ENCODE peak calls at places on chromosomes 12 and 14, in seven cellular contexts. M, K, D, T, C, Q and O are unnamed samples.

GRCh38 chr14:96894966-96895365 is 97.8 kb downstream of the VRK1 start:
- DNase-seq in M (no peak), K (no peak), T (no peak), Q (no peak), C (no peak), D (no peak), O (no peak)

GRCh38 chr12:25052191-25053020 is 103.5 kb upstream of the BCAT1 start:
- DNase-seq in T (no peak), K (no peak), C (no peak), M (peak; percentile 45), Q (no peak), D (peak; percentile 93), O (no peak)

GRCh38 chr12:91139264-91139663 is 28.0 kb upstream of the LUM start:
- DNase-seq in D (no peak), K (no peak), C (peak; percentile 42), Q (no peak), T (no peak), M (no peak), O (no peak)

GRCh38 chr12:48027183-48028002 is 23.1 kb upstream of the COL2A1 start:
- DNase-seq in T (no peak), C (no peak), M (no peak), Q (no peak), D (no peak), K (no peak), O (no peak)

GRCh38 chr12:9760699-9761406 is at the start of gene CD69:
- DNase-seq in M (no peak), C (no peak), K (no peak), D (peak; percentile 95), T (no peak), Q (peak; percentile 12), O (peak; percentile 1)

GRCh38 chr12:3655331-3655900 is 97.5 kb downstream of the CRACR2A start:
- DNase-seq in D (no peak), C (peak; percentile 58), K (no peak), T (peak; percentile 27), M (peak; percentile 12), Q (peak; percentile 12), O (peak; percentile 30)

GRCh38 chr12:6644903-6645302 is 2.3 kb downstream of the ACRBP start:
- DNase-seq in C (peak; percentile 74), Q (no peak), M (no peak), T (no peak), K (no peak), D (no peak), O (no peak)

GRCh38 chr14:92529895-92530294 is 16.3 kb downstream of the RIN3 start:
- DNase-seq in D (no peak), Q (no peak), T (no peak), K (no peak), M (no peak), C (no peak), O (no peak)

GRCh38 chr12:123762715-123763052 is 583 bp downstream of the DNAH10 start:
- DNase-seq in D (no peak), K (no peak), T (no peak), Q (no peak), M (no peak), C (no peak), O (no peak)

GRCh38 chr14:77325746-77326094 is 4.9 kb downstream of the GSTZ1 start:
- DNase-seq in C (no peak), Q (no peak), K (no peak), T (no peak), D (no peak), M (peak; percentile 39), O (peak; percentile 85)

GRCh38 chr14:81192594-81192993 is 28.2 kb downstream of the GTF2A1 start:
- DNase-seq in Q (no peak), M (no peak), K (no peak), T (no peak), D (no peak), C (no peak), O (no peak)

GRCh38 chr12:50728417-50728816 is 35.5 kb upstream of the ATF1 start:
- DNase-seq in K (no peak), T (no peak), Q (no peak), D (no peak), M (no peak), C (no peak), O (no peak)

GRCh38 chr14:67446371-67447032 is 34.5 kb upstream of the PLEK2 start:
- DNase-seq in M (no peak), T (no peak), C (no peak), D (no peak), Q (no peak), K (no peak), O (no peak)

GRCh38 chr12:14629832-14630688 is 62.4 kb upstream of the PLBD1 start:
- DNase-seq in D (no peak), C (peak; percentile 53), T (peak; percentile 27), K (peak; percentile 67), Q (peak; percentile 45), M (peak; percentile 44), O (peak; percentile 4)

GRCh38 chr12:2250797-2251196 is 198.0 kb downstream of the CACNA1C start:
- DNase-seq in M (no peak), T (no peak), C (no peak), K (no peak), Q (no peak), D (no peak), O (no peak)

GRCh38 chr12:27635349-27635972 is 60.8 kb upstream of the REP15 start:
- DNase-seq in K (peak; percentile 44), D (no peak), C (peak; percentile 15), Q (no peak), M (peak; percentile 44), T (no peak), O (peak; percentile 66)

GRCh38 chr12:117514016-117514415 is 152.6 kb upstream of the NOS1 start:
- DNase-seq in D (no peak), C (no peak), T (no peak), Q (no peak), M (no peak), K (no peak), O (no peak)

GRCh38 chr12:78951746-78952532 is 87.4 kb downstream of the SYT1 start:
- DNase-seq in M (no peak), D (no peak), C (peak; percentile 30), K (no peak), T (no peak), Q (no peak), O (no peak)

GRCh38 chr12:121391619-121392324 is 8.1 kb upstream of the RNF34 start:
- DNase-seq in C (peak; percentile 81), M (no peak), T (no peak), Q (peak; percentile 42), K (no peak), D (peak; percentile 53), O (no peak)

GRCh38 chr14:57259672-57260071 is 9.0 kb downstream of the EXOC5 start:
- DNase-seq in Q (no peak), D (no peak), T (no peak), K (no peak), M (no peak), C (no peak), O (no peak)

GRCh38 chr12:130826151-130826801 is 12.8 kb downstream of the STX2 start:
- DNase-seq in Q (peak; percentile 87), M (peak; percentile 33), D (no peak), T (peak; percentile 67), C (peak; percentile 85), K (no peak), O (peak; percentile 70)

GRCh38 chr12:55957106-55957859 is 8.6 kb downstream of the PMEL start:
- DNase-seq in M (no peak), Q (no peak), K (no peak), C (no peak), T (no peak), D (no peak), O (no peak)

GRCh38 chr12:55955344-55955743 is 10.5 kb downstream of the PMEL start:
- DNase-seq in Q (no peak), T (no peak), K (no peak), M (no peak), D (no peak), C (no peak), O (no peak)

DNA sequence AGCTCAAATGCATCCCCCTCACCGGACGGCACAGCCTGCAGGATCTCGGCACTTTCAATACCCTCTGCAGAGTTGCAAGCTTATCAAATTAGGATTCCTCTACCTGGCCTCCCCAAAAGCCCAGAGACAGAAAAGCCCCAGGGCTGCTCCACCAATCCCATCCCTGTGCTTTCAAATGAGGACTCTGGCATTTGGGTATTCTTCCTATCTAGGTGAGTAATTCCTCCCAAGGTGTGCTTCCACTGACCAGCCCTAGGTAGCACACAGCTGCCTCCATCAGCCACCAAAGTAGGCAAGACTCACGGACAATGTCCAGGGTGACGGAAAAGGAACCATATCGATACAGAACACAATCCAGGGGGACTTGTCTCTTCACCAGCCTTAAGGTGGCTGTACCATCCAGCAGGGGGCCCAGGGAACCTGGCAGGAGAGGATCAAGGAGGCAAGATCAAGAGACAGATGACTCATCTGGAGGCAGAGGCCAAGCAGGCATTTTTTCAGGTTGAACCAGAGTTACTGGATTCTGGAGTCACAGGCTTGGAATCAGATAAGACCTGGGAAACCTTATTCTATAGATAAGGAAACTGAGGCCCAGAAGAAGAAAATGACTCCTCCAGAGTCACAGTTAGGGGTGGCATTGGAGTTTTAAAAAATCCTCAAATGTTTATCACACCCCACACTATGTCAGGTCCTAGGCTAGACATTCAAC is 9.9 kb downstream of the PMEL start:
- DNase-seq in M (peak; percentile 48), C (peak; percentile 41), Q (peak; percentile 74), D (no peak), K (peak; percentile 88), T (no peak), O (peak; percentile 85)
- TF ChIP-seq JUND in M (peak; percentile 53), C (peak; percentile 77), Q (peak; percentile 92), D (no peak), K (peak; percentile 95), T (peak; percentile 48), O (peak; percentile 75)

GRCh38 chr12:68349083-68349700 is 17.0 kb upstream of the MDM1 start:
- DNase-seq in D (no peak), C (no peak), Q (no peak), M (no peak), T (no peak), K (no peak), O (no peak)

GRCh38 chr12:68349921-68350606 is 17.9 kb upstream of the MDM1 start:
- DNase-seq in K (no peak), T (no peak), Q (no peak), D (no peak), C (no peak), M (no peak), O (no peak)

GRCh38 chr12:68352067-68352466 is 19.9 kb upstream of the MDM1 start:
- DNase-seq in C (no peak), K (no peak), Q (no peak), D (no peak), T (no peak), M (no peak), O (no peak)

GRCh38 chr12:68348419-68348818 is 16.3 kb upstream of the MDM1 start:
- DNase-seq in K (no peak), M (no peak), C (no peak), D (no peak), T (no peak), Q (no peak), O (no peak)

GRCh38 chr12:68350753-68351152 is 18.6 kb upstream of the MDM1 start:
- DNase-seq in K (no peak), C (no peak), Q (no peak), T (no peak), D (no peak), M (no peak), O (no peak)
- TF ChIP-seq JUND in K (no peak), C (peak; percentile 59), Q (no peak), T (no peak), D (no peak), M (no peak), O (no peak)

GRCh38 chr12:95182868-95183415 is 34.3 kb downstream of the FGD6 start:
- DNase-seq in K (peak; percentile 92), T (no peak), C (no peak), Q (no peak), D (no peak), M (no peak), O (no peak)
- TF ChIP-seq JUND in K (peak; percentile 99), T (no peak), C (peak; percentile 27), Q (peak; percentile 91), D (no peak), M (no peak), O (no peak)

GRCh38 chr12:4958697-4959375 is 49.1 kb downstream of the KCNA1 start:
- DNase-seq in K (no peak), M (no peak), T (no peak), D (no peak), Q (peak; percentile 6), C (no peak), O (no peak)
- TF ChIP-seq JUND in K (no peak), M (no peak), T (no peak), D (no peak), Q (no peak), C (peak; percentile 51), O (no peak)